ENCODE peak calls at places on chromosomes 6 and 20, in four cellular contexts. One of them, this sample, is unnamed.

GRCh38 chr6:52365871-52366540 is 4.1 kb downstream of the PAQR8 start:
- DNase-seq in PC-3: no peak
- DNase-seq in activated gamma-delta T cell treated with Interleukin-2 at 50 U/mL for 16 hours: no peak
- DNase-seq in HT1080: no peak
- DNase-seq in this sample: no peak

GRCh38 chr6:169132361-169132895 is 121.2 kb downstream of the THBS2 start:
- DNase-seq in PC-3: no peak
- DNase-seq in activated gamma-delta T cell treated with Interleukin-2 at 50 U/mL for 16 hours: no peak
- DNase-seq in HT1080: no peak
- DNase-seq in this sample: no peak

GRCh38 chr20:45791668-45792512 is at the start of the genes DNTTIP1 and WFDC3:
- DNase-seq in PC-3: peak; percentile 94
- DNase-seq in activated gamma-delta T cell treated with Interleukin-2 at 50 U/mL for 16 hours: peak; percentile 83
- DNase-seq in HT1080: peak; percentile 86
- DNase-seq in this sample: peak; percentile 66

GRCh38 chr6:35497571-35498406 is 910 bp upstream of the TEAD3 start:
- DNase-seq in PC-3: no peak
- DNase-seq in activated gamma-delta T cell treated with Interleukin-2 at 50 U/mL for 16 hours: peak; percentile 44
- DNase-seq in HT1080: peak; percentile 43
- DNase-seq in this sample: peak; percentile 26

GRCh38 chr20:235891-236290 is 8.8 kb downstream of the DEFB129 start:
- DNase-seq in PC-3: peak; percentile 51
- DNase-seq in activated gamma-delta T cell treated with Interleukin-2 at 50 U/mL for 16 hours: no peak
- DNase-seq in HT1080: peak; percentile 17
- DNase-seq in this sample: no peak

GRCh38 chr20:23583526-23583925 is 15.2 kb upstream of the CST9L start:
- DNase-seq in PC-3: no peak
- DNase-seq in activated gamma-delta T cell treated with Interleukin-2 at 50 U/mL for 16 hours: no peak
- DNase-seq in HT1080: peak; percentile 62
- DNase-seq in this sample: no peak

GRCh38 chr6:166168616-166169548 is 1.2 kb upstream of the TBXT start:
- DNase-seq in PC-3: no peak
- DNase-seq in activated gamma-delta T cell treated with Interleukin-2 at 50 U/mL for 16 hours: no peak
- DNase-seq in HT1080: no peak
- DNase-seq in this sample: no peak

GRCh38 chr6:121959501-121959900 is 440.0 kb upstream of the HSF2 start:
- DNase-seq in PC-3: no peak
- DNase-seq in activated gamma-delta T cell treated with Interleukin-2 at 50 U/mL for 16 hours: no peak
- DNase-seq in HT1080: no peak
- DNase-seq in this sample: no peak

GRCh38 chr6:163702736-163703135 is 288.2 kb downstream of the QKI start:
- DNase-seq in PC-3: no peak
- DNase-seq in activated gamma-delta T cell treated with Interleukin-2 at 50 U/mL for 16 hours: no peak
- DNase-seq in HT1080: no peak
- DNase-seq in this sample: no peak

GRCh38 chr6:106360410-106360988 is at the start of gene CRYBG1:
- DNase-seq in PC-3: peak; percentile 90
- DNase-seq in activated gamma-delta T cell treated with Interleukin-2 at 50 U/mL for 16 hours: peak; percentile 51
- DNase-seq in HT1080: no peak
- DNase-seq in this sample: no peak

GRCh38 chr20:47360207-47360488 is 3.6 kb upstream of the ZMYND8 start:
- DNase-seq in PC-3: peak; percentile 86
- DNase-seq in activated gamma-delta T cell treated with Interleukin-2 at 50 U/mL for 16 hours: no peak
- DNase-seq in HT1080: no peak
- DNase-seq in this sample: peak; percentile 44

This sample was measured in GF-D8.